ENCODE peak calls at places on chromosomes 11 and 22, in four cellular contexts. One of them, this sample, is unnamed.

GRCh38 chr11:17649696-17650600 is 69.4 kb upstream of the MYOD1 start:
- DNase-seq in lower leg skin: no peak
- DNase-seq in Caco-2: no peak
- DNase-seq in HAP-1: peak
- DNase-seq in this sample: no peak

GRCh38 chr22:46815896-46816721 is 53.7 kb downstream of the TBC1D22A start:
- DNase-seq in lower leg skin: no peak
- DNase-seq in Caco-2: no peak
- DNase-seq in HAP-1: no peak
- DNase-seq in this sample: peak

GRCh38 chr11:111521132-111521531 is 6.6 kb downstream of the HOATZ start:
- DNase-seq in lower leg skin: no peak
- DNase-seq in Caco-2: no peak
- DNase-seq in HAP-1: no peak
- DNase-seq in this sample: no peak

GRCh38 chr11:8068605-8069221 is 12.3 kb upstream of the TUB start:
- DNase-seq in lower leg skin: peak
- DNase-seq in Caco-2: no peak
- DNase-seq in HAP-1: no peak
- DNase-seq in this sample: peak

GRCh38 chr11:131409307-131409706 is 38.9 kb downstream of the NTM start:
- DNase-seq in lower leg skin: no peak
- DNase-seq in Caco-2: no peak
- DNase-seq in HAP-1: no peak
- DNase-seq in this sample: peak

GRCh38 chr22:44753189-44754042 is 1.0 kb downstream of the ARHGAP8 start:
- DNase-seq in lower leg skin: no peak
- DNase-seq in Caco-2: peak
- DNase-seq in HAP-1: peak
- DNase-seq in this sample: peak

GRCh38 chr11:134764966-134765365 is 352.9 kb upstream of the B3GAT1 start:
- DNase-seq in lower leg skin: no peak
- DNase-seq in Caco-2: no peak
- DNase-seq in HAP-1: no peak
- DNase-seq in this sample: no peak

GRCh38 chr22:33013051-33013450 is 45.1 kb downstream of the SYN3 start:
- DNase-seq in lower leg skin: no peak
- DNase-seq in Caco-2: no peak
- DNase-seq in HAP-1: no peak
- DNase-seq in this sample: no peak

GRCh38 chr22:30420401-30421178 is 5.0 kb upstream of the MTFP1 start:
- DNase-seq in lower leg skin: no peak
- DNase-seq in Caco-2: no peak
- DNase-seq in HAP-1: no peak
- DNase-seq in this sample: peak
- H3K4me3 ChIP-seq in lower leg skin: no peak
- H3K4me3 ChIP-seq in Caco-2: no peak
- H3K4me3 ChIP-seq in HAP-1: no peak
- H3K4me3 ChIP-seq in this sample: no peak

GRCh38 chr11:47857485-47858168 is 9.5 kb upstream of the NUP160 start:
- DNase-seq in lower leg skin: no peak
- DNase-seq in Caco-2: no peak
- DNase-seq in HAP-1: no peak
- DNase-seq in this sample: no peak
- H3K4me3 ChIP-seq in lower leg skin: no peak
- H3K4me3 ChIP-seq in Caco-2: no peak
- H3K4me3 ChIP-seq in HAP-1: no peak
- H3K4me3 ChIP-seq in this sample: no peak

DNA sequence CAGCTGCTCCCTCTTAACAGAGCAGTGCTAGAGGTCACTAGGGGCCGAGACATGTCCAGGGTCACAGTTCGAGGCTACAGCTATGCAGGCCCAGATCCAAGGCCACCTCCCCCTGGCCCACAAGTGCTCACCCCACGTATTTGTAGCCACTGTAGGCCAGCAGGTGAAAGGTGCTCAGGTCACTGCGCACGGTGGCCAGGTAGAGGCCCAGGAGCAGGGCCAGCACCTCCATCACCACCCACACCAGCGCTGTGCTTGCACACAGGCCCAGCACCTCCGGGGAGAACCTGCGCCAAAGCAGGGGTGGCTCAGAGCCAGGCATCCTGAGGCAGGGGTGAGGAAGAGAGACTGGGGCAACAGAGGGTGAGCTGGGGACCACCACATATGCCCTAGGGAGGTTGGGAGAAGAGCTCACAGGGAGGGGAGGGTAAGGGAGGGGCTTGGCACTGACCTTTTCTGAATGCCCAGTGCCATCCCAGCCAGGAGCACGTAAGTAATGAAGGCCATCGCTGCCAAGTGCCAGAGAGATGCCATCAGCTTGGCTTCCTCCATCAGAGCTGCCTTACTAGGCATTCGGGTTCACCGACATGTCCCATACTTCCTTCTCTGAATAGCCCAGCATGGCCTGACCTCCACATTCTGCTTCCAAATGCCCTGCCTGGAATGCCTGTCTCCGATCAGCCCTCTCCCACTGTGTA is 3.5 kb downstream of the YIF1A start:
- DNase-seq in lower leg skin: no peak
- DNase-seq in Caco-2: no peak
- DNase-seq in HAP-1: no peak
- DNase-seq in this sample: no peak
- H3K4me3 ChIP-seq in lower leg skin: no peak
- H3K4me3 ChIP-seq in Caco-2: no peak
- H3K4me3 ChIP-seq in HAP-1: no peak
- H3K4me3 ChIP-seq in this sample: no peak

GRCh38 chr11:27385245-27385644 is 22.2 kb upstream of the CCDC34 start:
- DNase-seq in lower leg skin: no peak
- DNase-seq in Caco-2: no peak
- DNase-seq in HAP-1: no peak
- DNase-seq in this sample: no peak
- H3K4me3 ChIP-seq in lower leg skin: no peak
- H3K4me3 ChIP-seq in Caco-2: no peak
- H3K4me3 ChIP-seq in HAP-1: no peak
- H3K4me3 ChIP-seq in this sample: no peak